ENCODE peak calls at places on chromosome 18, in six cellular contexts. One of them, this sample, is unnamed.

GRCh38 chr18:3367491-3368091 is 82.4 kb upstream of the TGIF1 start:
- DNase-seq in globus pallidus: no peak
- DNase-seq in hepatic stellate cell: no peak
- DNase-seq in hypothalamus: no peak
- DNase-seq in GM23248: peak
- DNase-seq in iPS DF 6.9: no peak
- DNase-seq in this sample: no peak

GRCh38 chr18:46042571-46043123 is 29.4 kb downstream of the PSTPIP2 start:
- DNase-seq in hepatic stellate cell: peak
- DNase-seq in GM23248: peak
- DNase-seq in iPS DF 6.9: no peak
- DNase-seq in hypothalamus: no peak
- DNase-seq in globus pallidus: peak
- DNase-seq in this sample: no peak

GRCh38 chr18:50928551-50928950 is 39.3 kb upstream of the ELAC1 start:
- DNase-seq in hypothalamus: no peak
- DNase-seq in globus pallidus: no peak
- DNase-seq in hepatic stellate cell: no peak
- DNase-seq in iPS DF 6.9: no peak
- DNase-seq in GM23248: peak
- DNase-seq in this sample: no peak

GRCh38 chr18:58456625-58457024 is 172.3 kb downstream of the ALPK2 start:
- DNase-seq in globus pallidus: peak
- DNase-seq in iPS DF 6.9: no peak
- DNase-seq in GM23248: no peak
- DNase-seq in hepatic stellate cell: no peak
- DNase-seq in hypothalamus: no peak
- DNase-seq in this sample: no peak

GRCh38 chr18:42298744-42299685 is 344.0 kb downstream of the PIK3C3 start:
- DNase-seq in GM23248: peak
- DNase-seq in iPS DF 6.9: peak
- DNase-seq in hepatic stellate cell: peak
- DNase-seq in hypothalamus: peak
- DNase-seq in globus pallidus: peak
- DNase-seq in this sample: peak

GRCh38 chr18:8662574-8663255 is 42.6 kb upstream of the MTCL1 start:
- DNase-seq in hypothalamus: no peak
- DNase-seq in iPS DF 6.9: no peak
- DNase-seq in hepatic stellate cell: no peak
- DNase-seq in GM23248: no peak
- DNase-seq in globus pallidus: no peak
- DNase-seq in this sample: no peak

GRCh38 chr18:78771496-78772368 is 207.9 kb upstream of the SALL3 start:
- DNase-seq in GM23248: no peak
- DNase-seq in hypothalamus: no peak
- DNase-seq in iPS DF 6.9: no peak
- DNase-seq in hepatic stellate cell: no peak
- DNase-seq in globus pallidus: no peak
- DNase-seq in this sample: no peak

GRCh38 chr18:44518091-44518490 is 162.6 kb upstream of the SETBP1 start:
- DNase-seq in GM23248: peak
- DNase-seq in hypothalamus: no peak
- DNase-seq in hepatic stellate cell: no peak
- DNase-seq in globus pallidus: no peak
- DNase-seq in iPS DF 6.9: no peak
- DNase-seq in this sample: no peak

GRCh38 chr18:41004320-41004719 is 950.7 kb upstream of the PIK3C3 start:
- DNase-seq in hepatic stellate cell: no peak
- DNase-seq in GM23248: no peak
- DNase-seq in globus pallidus: no peak
- DNase-seq in hypothalamus: no peak
- DNase-seq in iPS DF 6.9: no peak
- DNase-seq in this sample: no peak

GRCh38 chr18:55634545-55634944 is 46.6 kb upstream of the TCF4 start:
- DNase-seq in iPS DF 6.9: no peak
- DNase-seq in globus pallidus: no peak
- DNase-seq in GM23248: peak
- DNase-seq in hypothalamus: no peak
- DNase-seq in hepatic stellate cell: peak
- DNase-seq in this sample: no peak

GRCh38 chr18:56120781-56121180 is 517.6 kb downstream of the TXNL1 start:
- DNase-seq in globus pallidus: no peak
- DNase-seq in hypothalamus: no peak
- DNase-seq in GM23248: no peak
- DNase-seq in iPS DF 6.9: no peak
- DNase-seq in hepatic stellate cell: no peak
- DNase-seq in this sample: no peak

GRCh38 chr18:62663731-62664336 is 51.5 kb upstream of the PHLPP1 start:
- DNase-seq in hepatic stellate cell: peak
- DNase-seq in hypothalamus: no peak
- DNase-seq in iPS DF 6.9: no peak
- DNase-seq in globus pallidus: no peak
- DNase-seq in GM23248: peak
- DNase-seq in this sample: no peak

This sample was measured in lower leg skin.